ENCODE peak calls at places on chromosomes 12 and 14, in five cellular contexts. E, H, B, P and Q are unnamed samples.

GRCh38 chr12:120211904-120212283 is 11.0 kb upstream of the RPLP0 start:
- DNase-seq in H (no peak), B (peak; percentile 11), P (no peak), E (no peak), Q (no peak)

GRCh38 chr14:91118511-91119068 is 4.7 kb downstream of the DGLUCY start:
- DNase-seq in H (no peak), E (no peak), P (no peak), B (no peak), Q (no peak)

GRCh38 chr12:101436146-101436545 is 28.6 kb upstream of the ARL1 start:
- DNase-seq in E (no peak), B (no peak), P (no peak), H (no peak), Q (no peak)

GRCh38 chr14:69480136-69480535 is 4.4 kb upstream of the PLEKHD1 start:
- DNase-seq in H (no peak), P (no peak), B (no peak), E (no peak), Q (no peak)

GRCh38 chr12:5047094-5047493 is 3.4 kb downstream of the KCNA5 start:
- DNase-seq in B (no peak), E (no peak), H (no peak), P (no peak), Q (peak; percentile 70)

GRCh38 chr12:116458492-116458891 is 100.7 kb upstream of the MAP1LC3B2 start:
- DNase-seq in E (no peak), P (no peak), B (no peak), H (no peak), Q (no peak)

GRCh38 chr12:30826276-30826675 is 71.5 kb upstream of the CAPRIN2 start:
- DNase-seq in H (no peak), P (no peak), E (no peak), B (no peak), Q (no peak)

GRCh38 chr14:93929657-93930056 is 2.5 kb downstream of the FAM181A start:
- DNase-seq in E (no peak), P (no peak), H (no peak), B (no peak), Q (no peak)

GRCh38 chr14:65229431-65230286 is 127.3 kb upstream of the MAX start:
- DNase-seq in P (peak; percentile 28), H (peak; percentile 91), E (peak; percentile 55), B (peak; percentile 30), Q (peak; percentile 68)

GRCh38 chr12:112283541-112283940 is 98.7 kb downstream of the HECTD4 start:
- DNase-seq in B (no peak), P (no peak), H (no peak), E (peak; percentile 21), Q (no peak)

GRCh38 chr14:34237098-34237497 is 224.9 kb downstream of the SPTSSA start:
- DNase-seq in E (no peak), H (peak; percentile 73), P (no peak), B (no peak), Q (no peak)

GRCh38 chr12:119393685-119394084 is 59.2 kb downstream of the CCDC60 start:
- DNase-seq in B (no peak), H (no peak), E (no peak), P (no peak), Q (no peak)

GRCh38 chr14:92456215-92457017 is 57.2 kb upstream of the RIN3 start:
- DNase-seq in B (no peak), P (peak; percentile 62), E (peak; percentile 76), H (peak; percentile 39), Q (peak; percentile 83)

GRCh38 chr12:21934173-21934572 is 7.1 kb downstream of the ABCC9 start:
- DNase-seq in H (no peak), B (no peak), P (no peak), E (no peak), Q (no peak)